ENCODE peak calls at places on chromosomes 3 and 15, in five cellular contexts. O is ovary, N is colonic mucosa, K is NT2/D1, I is psoas muscle. Y is an unnamed sample.

GRCh38 chr3:105793040-105793439 is 75.8 kb downstream of the CBLB start:
- DNase-seq in O (no peak), N (no peak), K (no peak), I (no peak), Y (no peak)

GRCh38 chr3:32880225-32880624 is 62.4 kb downstream of the TRIM71 start:
- DNase-seq in O (no peak), N (no peak), K (no peak), I (no peak), Y (no peak)

GRCh38 chr3:29201609-29202008 is 79.3 kb upstream of the RBMS3 start:
- DNase-seq in O (no peak), N (no peak), K (no peak), I (no peak), Y (no peak)

GRCh38 chr15:85312486-85312885 is 67.9 kb upstream of the AKAP13 start:
- DNase-seq in O (no peak), N (no peak), K (no peak), I (no peak), Y (no peak)

GRCh38 chr15:92906563-92907081 is 6.5 kb downstream of the CHD2 start:
- DNase-seq in O (no peak), N (peak; percentile 65), K (no peak), I (no peak), Y (no peak)

GRCh38 chr3:550481-550880 is 353.9 kb downstream of the CHL1 start:
- DNase-seq in O (no peak), N (no peak), K (no peak), I (no peak), Y (no peak)

GRCh38 chr15:98360031-98360430 is 288.3 kb upstream of the IGF1R start:
- DNase-seq in O (no peak), N (no peak), K (no peak), I (no peak), Y (no peak)

GRCh38 chr3:150469031-150469930 is 61.2 kb downstream of the TSC22D2 start:
- DNase-seq in O (peak; percentile 44), N (peak; percentile 67), K (peak; percentile 18), I (peak; percentile 61), Y (peak; percentile 68)

GRCh38 chr3:52455283-52456168 is at the start of gene NISCH:
- DNase-seq in O (peak; percentile 91), N (peak; percentile 94), K (peak; percentile 55), I (peak; percentile 94), Y (peak; percentile 94)

GRCh38 chr3:188320757-188321156 is 166.8 kb downstream of the LPP start:
- DNase-seq in O (no peak), N (no peak), K (no peak), I (no peak), Y (no peak)

GRCh38 chr3:52483577-52484495 is 11.3 kb upstream of the STAB1 start:
- DNase-seq in O (no peak), N (no peak), K (no peak), I (peak; percentile 33), Y (no peak)

GRCh38 chr3:123256256-123256655 is 54.5 kb downstream of the SEC22A start:
- DNase-seq in O (no peak), N (no peak), K (no peak), I (no peak), Y (no peak)

GRCh38 chr3:89098173-89098572 is 9.2 kb upstream of the EPHA3 start:
- DNase-seq in O (no peak), N (no peak), K (no peak), I (no peak), Y (no peak)

DNA sequence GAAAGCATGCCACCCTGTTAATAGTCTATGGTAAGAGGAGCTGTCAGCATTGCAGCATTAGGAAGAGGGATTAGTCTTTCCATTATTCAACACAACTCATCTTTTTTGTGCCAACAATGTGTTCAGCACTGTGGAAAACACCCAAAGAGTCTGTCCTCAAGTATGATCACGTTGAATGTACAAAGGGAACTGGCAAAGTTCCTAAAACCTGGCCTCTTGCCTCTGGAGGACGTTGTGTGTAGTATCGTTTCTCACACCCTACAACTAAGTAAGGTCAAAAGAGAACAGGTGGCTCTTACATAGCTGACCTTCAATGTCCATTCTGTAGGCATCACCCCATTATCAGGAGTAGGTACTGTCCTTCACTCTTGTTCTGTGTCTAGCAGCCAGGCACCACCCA is 147.9 kb upstream of the THBS1 start:
- DNase-seq in O (no peak), N (no peak), K (no peak), I (no peak), Y (no peak)
- H3K4me1 ChIP-seq in O (peaks cover 7% of the 10 kb centered on the region), N (no peaks in the 10 kb centered on the region), K (no peaks in the 10 kb centered on the region), I (peaks cover 3% of the 10 kb centered on the region), Y (peaks cover 27% of the 10 kb centered on the region)

GRCh38 chr15:22969512-22969911 is 10.7 kb downstream of the CYFIP1 start:
- DNase-seq in O (no peak), N (no peak), K (no peak), I (no peak), Y (no peak)
- H3K4me1 ChIP-seq in O (peaks cover 3% of the 10 kb centered on the region), N (no peaks in the 10 kb centered on the region), K (peaks cover 2% of the 10 kb centered on the region), I (no peaks in the 10 kb centered on the region), Y (peaks cover 10% of the 10 kb centered on the region)

DNA sequence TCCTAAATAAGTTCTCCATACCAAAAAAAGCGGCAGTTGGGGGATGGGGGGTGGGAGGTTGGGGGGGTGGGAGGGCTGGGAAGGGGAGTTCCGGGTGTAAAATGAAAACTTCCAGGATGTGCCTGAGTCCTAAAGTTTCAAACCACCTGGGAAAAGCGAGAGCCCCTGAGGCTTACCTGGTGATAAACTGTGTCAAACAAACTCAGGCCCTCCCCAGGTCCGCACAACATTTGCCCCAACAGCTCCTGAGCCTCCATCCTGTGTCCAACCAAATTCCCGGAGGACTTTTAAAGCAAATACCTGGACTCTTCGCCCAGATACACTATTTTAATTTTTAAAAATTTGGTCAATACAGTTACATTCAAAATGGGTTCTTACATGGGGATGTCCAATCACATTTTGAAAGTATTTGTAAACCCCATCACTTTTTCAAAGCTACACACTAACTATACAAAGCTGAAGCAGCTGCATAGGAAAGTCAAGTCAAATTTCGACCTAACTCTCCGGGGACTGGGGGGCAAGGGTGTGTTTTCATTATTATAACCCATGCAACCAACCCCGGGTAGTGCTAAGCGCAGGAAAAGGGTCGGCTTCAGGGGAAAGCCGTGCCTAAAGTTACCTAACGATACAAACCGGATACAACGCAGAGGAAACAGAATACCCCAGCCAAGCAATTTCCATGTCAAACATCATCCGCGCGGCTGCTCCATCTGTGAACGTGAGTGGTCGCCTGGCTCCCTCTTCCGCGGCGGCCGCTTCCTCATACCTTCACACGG is 680 bp upstream of the FOXB1 start:
- DNase-seq in O (no peak), N (no peak), K (no peak), I (no peak), Y (no peak)
- H3K4me1 ChIP-seq in O (peaks cover 18% of the 10 kb centered on the region), N (peaks cover 25% of the 10 kb centered on the region), K (peaks cover 23% of the 10 kb centered on the region), I (peaks cover 34% of the 10 kb centered on the region), Y (peaks cover 34% of the 10 kb centered on the region)

DNA sequence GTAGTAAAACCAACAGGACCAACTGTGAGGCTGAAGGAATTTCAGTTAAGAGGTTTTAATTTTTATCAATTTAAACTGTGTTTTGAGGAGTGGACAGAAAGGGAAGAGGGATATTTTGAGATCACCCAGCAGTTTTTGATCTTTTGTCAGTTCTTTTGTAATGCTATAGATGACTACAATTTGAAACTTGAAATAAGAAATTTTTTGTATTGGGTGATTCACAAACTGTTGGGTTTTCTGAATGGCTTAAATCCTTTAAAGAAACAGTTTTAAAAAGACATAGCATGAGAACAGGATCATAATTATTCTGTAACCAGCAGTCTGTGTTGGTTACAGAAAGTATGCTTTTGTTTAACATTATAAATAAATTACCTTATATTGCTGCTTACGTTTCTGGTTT is 67.4 kb downstream of the TCF12 start:
- DNase-seq in O (no peak), N (no peak), K (no peak), I (no peak), Y (no peak)
- H3K4me1 ChIP-seq in O (peaks cover 5% of the 10 kb centered on the region), N (peaks cover 9% of the 10 kb centered on the region), K (no peaks in the 10 kb centered on the region), I (peaks cover 70% of the 10 kb centered on the region), Y (peaks cover 41% of the 10 kb centered on the region)

GRCh38 chr3:62132027-62132590 is 241.2 kb downstream of the FEZF2 start:
- DNase-seq in O (no peak), N (no peak), K (no peak), I (no peak), Y (no peak)

GRCh38 chr3:62131620-62132019 is 241.7 kb downstream of the FEZF2 start:
- DNase-seq in O (no peak), N (no peak), K (no peak), I (no peak), Y (no peak)

GRCh38 chr3:62128028-62128427 is 245.3 kb downstream of the FEZF2 start:
- DNase-seq in O (no peak), N (no peak), K (no peak), I (peak; percentile 41), Y (no peak)

GRCh38 chr3:62133015-62133414 is 240.3 kb downstream of the FEZF2 start:
- DNase-seq in O (no peak), N (no peak), K (no peak), I (no peak), Y (no peak)

GRCh38 chr3:62131050-62131449 is 242.3 kb downstream of the FEZF2 start:
- DNase-seq in O (no peak), N (no peak), K (no peak), I (no peak), Y (no peak)
- H3K4me1 ChIP-seq in O (no peaks in the 10 kb centered on the region), N (no peaks in the 10 kb centered on the region), K (no peaks in the 10 kb centered on the region), I (peaks cover 45% of the 10 kb centered on the region), Y (peaks cover 15% of the 10 kb centered on the region)

GRCh38 chr3:14432996-14433572 is 30.7 kb downstream of the SLC6A6 start:
- DNase-seq in O (no peak), N (no peak), K (no peak), I (no peak), Y (no peak)
- H3K4me1 ChIP-seq in O (peaks cover 30% of the 10 kb centered on the region), N (peaks cover 20% of the 10 kb centered on the region), K (peaks cover 35% of the 10 kb centered on the region), I (peaks cover 78% of the 10 kb centered on the region), Y (peaks cover 83% of the 10 kb centered on the region)

GRCh38 chr3:16510620-16511319 is 2.7 kb downstream of the RFTN1 start:
- DNase-seq in O (no peak), N (no peak), K (no peak), I (no peak), Y (no peak)
- H3K4me1 ChIP-seq in O (peaks cover 12% of the 10 kb centered on the region), N (no peaks in the 10 kb centered on the region), K (peaks cover 2% of the 10 kb centered on the region), I (peaks cover 46% of the 10 kb centered on the region), Y (peaks cover 34% of the 10 kb centered on the region)

DNA sequence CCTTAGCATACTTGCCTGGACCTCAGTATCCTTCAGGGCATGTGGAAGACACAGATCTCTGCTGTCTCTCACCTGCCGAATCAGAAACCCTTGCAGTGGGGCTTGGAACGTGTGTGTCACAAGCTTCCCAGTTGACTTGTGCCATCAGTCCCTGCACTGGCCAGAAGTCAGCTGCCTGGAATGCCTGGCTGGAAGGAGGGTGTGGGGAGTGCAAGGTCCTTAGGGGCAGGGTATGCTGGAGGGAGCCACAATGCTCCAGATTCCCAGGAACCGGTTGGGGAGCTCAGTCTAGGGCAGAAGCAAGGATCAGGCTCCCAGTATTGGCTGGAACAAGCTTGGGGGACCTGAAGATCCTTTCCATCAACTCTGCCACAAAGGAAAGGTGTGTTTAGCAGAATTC is 27.1 kb downstream of the SPSB4 start:
- DNase-seq in O (no peak), N (no peak), K (no peak), I (no peak), Y (peak; percentile 8)
- H3K4me1 ChIP-seq in O (peaks cover 5% of the 10 kb centered on the region), N (no peaks in the 10 kb centered on the region), K (peaks cover 52% of the 10 kb centered on the region), I (peaks cover 26% of the 10 kb centered on the region), Y (peaks cover 14% of the 10 kb centered on the region)

Y was measured in suprapubic skin.